ENCODE peak calls at places on chromosomes 12 and 14, in seven cellular contexts. I is AG09319, L is HepG2, E is K562, S is AG10803, F is activated B cell treated with CpG ODN at 0.5 μM for 24 hours, G is tibial artery. O is an unnamed sample.

GRCh38 chr14:91229743-91230200 is 14.7 kb downstream of the GPR68 start:
- DNase-seq in I (no peak), L (no peak), E (no peak), S (peak), F (no peak), G (no peak), O (peak)

GRCh38 chr12:93569301-93569655 is 3.2 kb upstream of the SOCS2 start:
- DNase-seq in I (no peak), L (no peak), E (no peak), S (no peak), F (no peak), G (no peak), O (no peak)

GRCh38 chr14:104145826-104146642 is 7.6 kb downstream of the KIF26A start:
- DNase-seq in I (no peak), L (no peak), E (no peak), S (no peak), F (no peak), G (no peak), O (no peak)

GRCh38 chr12:26728205-26729050 is 104.6 kb downstream of the ITPR2 start:
- DNase-seq in I (no peak), L (no peak), E (no peak), S (no peak), F (no peak), G (no peak), O (no peak)

GRCh38 chr12:22744197-22744596 is 119.2 kb downstream of the ETNK1 start:
- DNase-seq in I (no peak), L (no peak), E (no peak), S (no peak), F (no peak), G (no peak), O (no peak)

GRCh38 chr12:69701821-69702220 is 2.7 kb upstream of the BEST3 start:
- DNase-seq in I (no peak), L (no peak), E (no peak), S (no peak), F (no peak), G (no peak), O (no peak)

GRCh38 chr14:54447231-54447692 is 6.1 kb upstream of the CNIH1 start:
- DNase-seq in I (no peak), L (peak), E (no peak), S (peak), F (no peak), G (no peak), O (no peak)

GRCh38 chr12:117120787-117121186 is 21.6 kb upstream of the TESC start:
- DNase-seq in I (no peak), L (no peak), E (no peak), S (no peak), F (no peak), G (no peak), O (no peak)

GRCh38 chr12:132597333-132598283 is 12.8 kb downstream of the LRCOL1 start:
- DNase-seq in I (peak), L (no peak), E (peak), S (peak), F (no peak), G (no peak), O (no peak)

GRCh38 chr12:78007173-78007572 is 176.5 kb downstream of the NAV3 start:
- DNase-seq in I (no peak), L (no peak), E (no peak), S (no peak), F (no peak), G (no peak), O (no peak)

GRCh38 chr12:78004451-78005093 is 173.9 kb downstream of the NAV3 start:
- DNase-seq in I (no peak), L (no peak), E (no peak), S (peak), F (no peak), G (no peak), O (no peak)

GRCh38 chr12:78005094-78005492 is 174.4 kb downstream of the NAV3 start:
- DNase-seq in I (no peak), L (no peak), E (no peak), S (no peak), F (no peak), G (no peak), O (no peak)

GRCh38 chr12:77999074-77999715 is 168.5 kb downstream of the NAV3 start:
- DNase-seq in I (no peak), L (no peak), E (no peak), S (no peak), F (no peak), G (no peak), O (peak)

DNA sequence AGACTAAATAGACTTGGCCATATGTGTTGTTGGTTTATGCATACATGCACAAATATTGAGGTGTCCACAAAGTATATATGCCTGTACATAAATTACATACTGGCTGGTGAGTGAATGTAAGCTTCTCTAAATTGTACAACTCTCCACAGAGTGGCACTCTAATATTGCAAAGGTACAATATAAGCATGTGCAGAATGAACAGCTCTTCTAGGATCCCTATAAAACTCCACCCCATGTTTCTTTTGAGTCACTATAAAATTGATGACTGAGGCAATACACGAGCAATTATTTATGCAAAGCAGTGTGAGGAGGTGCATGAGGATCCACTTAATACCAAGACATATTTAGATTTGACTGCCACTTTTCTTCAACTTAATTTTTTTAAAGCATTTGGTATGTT is 172.2 kb downstream of the NAV3 start:
- DNase-seq in I (no peak), L (no peak), E (no peak), S (peak), F (no peak), G (no peak), O (no peak)
- TF ChIP-seq CTCF in I (no peak), L (no peak), E (no peak), S (no peak), F (no peak), G (no peak), O (no peak)

GRCh38 chr12:125033296-125033695 is 31.9 kb upstream of the AACS start:
- DNase-seq in I (no peak), L (no peak), E (no peak), S (no peak), F (no peak), G (no peak), O (no peak)

GRCh38 chr12:125029756-125030358 is 35.4 kb upstream of the AACS start:
- DNase-seq in I (no peak), L (no peak), E (no peak), S (peak), F (no peak), G (no peak), O (no peak)

GRCh38 chr12:125028106-125028505 is 34.7 kb downstream of the BRI3BP start:
- DNase-seq in I (no peak), L (no peak), E (no peak), S (no peak), F (no peak), G (no peak), O (no peak)

DNA sequence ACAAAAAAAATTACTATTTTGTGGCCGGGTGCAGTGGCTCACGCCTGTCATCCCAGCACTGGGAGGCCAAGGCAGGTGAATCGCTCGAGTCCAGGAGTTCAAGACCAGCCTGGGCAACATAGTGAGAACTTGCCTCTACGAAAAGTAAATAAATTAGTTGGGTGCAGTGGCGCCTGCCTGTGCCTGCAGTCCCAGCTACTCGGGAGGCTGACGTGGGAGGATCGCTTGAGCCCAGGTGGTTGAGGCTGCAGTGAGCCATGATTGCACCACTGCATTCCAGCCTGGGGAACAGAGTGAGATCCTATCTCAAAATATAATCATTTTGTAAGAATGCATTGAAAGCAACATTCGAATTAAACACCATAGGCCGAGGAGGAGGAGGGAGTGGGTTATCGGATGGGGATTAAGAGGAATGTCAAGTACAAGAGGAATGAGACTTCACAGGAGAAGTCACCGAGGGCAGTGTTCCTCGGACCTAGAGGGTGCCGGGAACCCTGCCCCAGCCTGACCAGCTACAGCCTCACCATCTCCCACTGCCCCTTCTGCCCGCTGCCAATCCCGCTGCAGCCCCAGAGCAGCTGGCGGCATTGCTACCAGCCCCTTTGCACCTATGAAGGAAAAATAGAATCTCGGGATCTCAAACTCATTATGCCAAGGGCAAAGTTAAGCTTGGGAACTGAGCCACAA is 32.6 kb upstream of the AACS start:
- DNase-seq in I (no peak), L (no peak), E (no peak), S (no peak), F (no peak), G (no peak), O (no peak)
- TF ChIP-seq CTCF in I (no peak), L (no peak), E (no peak), S (no peak), F (no peak), G (no peak), O (no peak)

DNA sequence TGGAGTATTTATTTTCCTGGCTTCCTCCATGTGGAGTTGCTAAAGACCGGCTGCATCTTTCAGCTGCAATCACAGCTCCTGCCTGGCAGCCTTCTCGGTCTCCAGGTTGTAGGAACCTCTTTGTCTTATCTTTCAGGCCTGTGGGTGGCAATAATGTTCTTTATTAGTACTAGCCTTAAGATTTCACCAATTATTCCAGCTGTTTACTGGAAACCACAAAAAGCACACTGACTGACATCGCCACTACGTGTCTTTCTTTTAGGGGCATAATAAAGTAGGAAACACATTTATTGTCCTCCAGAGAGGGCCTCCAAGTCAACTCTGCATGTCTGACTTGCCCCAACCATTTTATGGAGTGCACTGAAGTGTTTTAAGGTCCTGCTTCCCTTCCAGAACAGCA is 1116.5 kb upstream of the TMEM132C start:
- DNase-seq in I (no peak), L (no peak), E (no peak), S (no peak), F (no peak), G (no peak), O (no peak)
- TF ChIP-seq CTCF in I (no peak), L (no peak), E (peak), S (no peak), F (no peak), G (no peak), O (no peak)

DNA sequence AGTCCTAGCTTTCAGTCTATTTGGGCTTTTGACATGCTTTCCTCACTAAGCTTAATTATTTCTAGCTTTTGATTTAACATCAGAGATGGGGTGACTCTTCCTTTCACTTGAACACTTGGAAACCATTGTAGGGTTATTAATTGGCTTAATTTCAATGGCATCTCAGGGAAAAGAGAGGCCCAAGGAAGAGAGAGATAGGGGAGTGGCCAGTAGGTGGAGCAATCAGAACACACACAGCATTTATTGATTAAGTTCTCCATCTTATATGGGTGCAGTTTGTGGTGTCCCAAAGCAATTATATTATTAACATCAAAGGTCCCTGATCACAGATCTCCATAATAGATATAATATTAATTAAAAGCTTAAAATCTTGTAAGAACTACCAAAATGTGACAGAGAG is 1466.1 kb upstream of the SEL1L start:
- DNase-seq in I (no peak), L (no peak), E (no peak), S (no peak), F (no peak), G (no peak), O (no peak)
- TF ChIP-seq CTCF in I (peak), L (no peak), E (no peak), S (peak), F (no peak), G (peak), O (no peak)

GRCh38 chr12:80622271-80622670 is 85.2 kb upstream of the MYF6 start:
- DNase-seq in I (no peak), L (no peak), E (no peak), S (peak), F (no peak), G (no peak), O (no peak)
- TF ChIP-seq CTCF in I (no peak), L (no peak), E (no peak), S (peak), F (no peak), G (no peak), O (no peak)

DNA sequence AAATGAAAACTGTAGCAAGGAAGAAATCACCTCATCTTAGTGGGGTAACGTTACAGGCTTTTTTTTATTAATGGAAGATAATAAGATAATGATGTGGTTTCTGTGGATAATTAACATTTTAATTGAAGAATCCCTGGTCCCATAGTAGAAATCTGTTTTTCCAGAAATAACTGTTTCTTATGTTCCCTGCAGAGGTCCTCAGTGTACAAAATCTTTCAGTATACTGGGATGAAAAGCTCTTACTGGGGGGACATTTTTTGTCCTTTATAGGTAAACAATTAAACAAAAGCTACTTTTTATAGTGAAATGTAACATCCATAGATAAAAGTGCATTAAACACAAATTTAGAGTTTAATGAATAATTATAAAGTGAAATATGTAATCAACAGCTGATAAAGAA is 312.2 kb downstream of the ATXN7L3B start:
- DNase-seq in I (no peak), L (no peak), E (no peak), S (no peak), F (no peak), G (no peak), O (no peak)
- TF ChIP-seq CTCF in I (no peak), L (no peak), E (no peak), S (no peak), F (no peak), G (no peak), O (no peak)

DNA sequence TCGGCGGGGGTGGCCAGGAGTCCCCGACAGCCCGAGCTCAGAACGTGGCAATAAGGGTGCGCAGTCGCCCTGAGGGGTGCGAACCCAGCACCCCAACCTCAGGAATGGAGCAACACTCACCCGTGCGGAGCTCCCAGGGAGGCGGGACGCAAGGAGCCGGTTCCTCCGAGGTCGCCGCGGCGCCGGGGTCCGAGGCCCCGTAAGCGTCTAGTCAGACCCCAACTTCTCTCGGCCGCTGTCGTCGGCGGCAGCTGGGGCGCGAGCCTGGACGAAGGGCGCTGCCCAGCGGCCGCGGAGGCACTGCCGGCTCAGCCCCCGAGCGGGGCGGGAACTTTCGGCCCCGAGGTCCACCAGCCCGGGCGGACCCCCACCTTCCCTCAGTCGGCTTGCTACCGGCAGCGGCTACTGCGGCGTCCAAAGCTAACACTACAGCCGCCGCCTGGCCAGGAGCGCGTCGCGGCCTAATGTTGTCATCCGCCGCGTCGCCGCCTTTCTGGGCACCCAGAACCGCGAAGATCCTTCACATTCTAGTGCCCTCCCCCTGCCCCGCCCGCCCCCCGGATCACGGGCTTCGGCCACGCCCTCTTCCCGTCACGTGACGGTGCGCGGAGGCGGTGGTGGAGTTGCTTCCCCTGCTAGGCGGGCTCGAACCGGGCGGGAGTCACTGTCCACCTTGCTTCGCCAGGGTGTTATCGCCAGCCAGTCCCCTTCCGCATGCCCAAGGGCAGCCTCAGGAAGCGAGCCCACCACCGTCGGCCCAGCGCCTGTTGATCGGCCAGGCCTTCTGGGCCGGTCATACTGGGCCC is at the start of gene OSBPL8:
- DNase-seq in I (peak), L (peak), E (peak), S (peak), F (peak), G (peak), O (peak)
- TF ChIP-seq CTCF in I (peak), L (peak), E (peak), S (peak), F (no peak), G (peak), O (peak)

GRCh38 chr12:24054411-24054810 is 104.9 kb upstream of the SOX5 start:
- DNase-seq in I (no peak), L (no peak), E (no peak), S (no peak), F (no peak), G (peak), O (no peak)
- TF ChIP-seq CTCF in I (no peak), L (no peak), E (no peak), S (no peak), F (no peak), G (no peak), O (no peak)

O was measured in GM13976.